ENCODE peak calls at places on chromosomes 1 and 21, in ten cellular contexts. O is lower leg skin; I is progenitor cell of endocrine pancreas; Z is cardiac fibroblast; N is CD8-positive, alpha-beta T cell; T is A549; X is mucosa of descending colon; L is breast epithelium; H is HepG2; M is lung. C is an unnamed sample.

GRCh38 chr1:231856894-231857293 is 230.3 kb downstream of the DISC1 start:
- DNase-seq in T (no peak), X (no peak), L (no peak), H (no peak), M (no peak), O (no peak), N (no peak), I (no peak), Z (no peak), C (peak)

GRCh38 chr21:44816761-44817505 is 929 bp downstream of the SUMO3 start:
- DNase-seq in H (no peak), M (no peak), X (peak), Z (no peak), I (no peak), L (no peak), T (no peak), N (no peak), O (no peak), C (no peak)

GRCh38 chr1:3315991-3316943 is 138.2 kb upstream of the ARHGEF16 start:
- DNase-seq in I (no peak), X (no peak), T (no peak), Z (no peak), M (no peak), N (no peak), L (no peak), H (peak), O (no peak), C (no peak)

GRCh38 chr1:47187226-47187925 is 2.5 kb downstream of the PDZK1IP1 start:
- DNase-seq in N (no peak), Z (no peak), T (no peak), I (no peak), X (no peak), L (no peak), H (no peak), M (peak), O (peak), C (peak)

GRCh38 chr1:222081859-222082258 is 340.0 kb upstream of the DUSP10 start:
- DNase-seq in L (no peak), N (no peak), Z (no peak), I (no peak), M (no peak), T (no peak), O (no peak), H (no peak), X (no peak), C (no peak)

GRCh38 chr1:234839663-234840062 is 229.7 kb upstream of the IRF2BP2 start:
- DNase-seq in M (no peak), X (no peak), N (no peak), O (peak), Z (no peak), L (no peak), T (no peak), H (peak), I (no peak), C (no peak)

GRCh38 chr1:149931212-149931805 is 3.7 kb upstream of the SF3B4 start:
- DNase-seq in O (peak), H (no peak), M (no peak), Z (peak), N (no peak), T (no peak), X (no peak), L (no peak), I (no peak), C (no peak)

GRCh38 chr1:82141393-82141792 is 340.7 kb downstream of the ADGRL2 start:
- DNase-seq in Z (no peak), I (no peak), M (no peak), N (no peak), L (no peak), T (no peak), X (no peak), O (no peak), H (no peak), C (no peak)

GRCh38 chr1:218488986-218489385 is 143.8 kb downstream of the TGFB2 start:
- DNase-seq in N (no peak), M (no peak), O (no peak), I (no peak), Z (peak), H (no peak), X (no peak), L (peak), T (peak), C (no peak)

GRCh38 chr1:239922778-239923522 is 168.7 kb upstream of the FMN2 start:
- DNase-seq in I (no peak), H (no peak), T (no peak), L (no peak), N (no peak), O (no peak), M (no peak), X (no peak), Z (no peak), C (no peak)

GRCh38 chr1:213986925-213987250 is 885 bp upstream of the PROX1 start:
- DNase-seq in H (no peak), M (no peak), I (no peak), T (no peak), L (no peak), X (no peak), N (no peak), Z (no peak), O (no peak), C (no peak)

GRCh38 chr1:225766967-225767413 is 10.6 kb upstream of the SRP9 start:
- DNase-seq in X (no peak), T (no peak), H (peak), I (no peak), L (peak), M (peak), Z (peak), O (peak), N (no peak), C (no peak)

GRCh38 chr1:232538224-232538942 is 91.5 kb downstream of the SIPA1L2 start:
- DNase-seq in T (peak), X (no peak), O (no peak), L (no peak), H (peak), N (no peak), Z (peak), M (no peak), I (no peak), C (no peak)

GRCh38 chr1:204947338-204947737 is 76.7 kb downstream of the NFASC start:
- DNase-seq in I (no peak), L (no peak), Z (no peak), M (no peak), O (no peak), N (no peak), X (no peak), H (no peak), T (no peak), C (no peak)

GRCh38 chr1:228647523-228648444 is 87.5 kb upstream of the RHOU start:
- DNase-seq in O (peak), T (peak), N (peak), X (peak), L (peak), I (peak), M (peak), Z (peak), H (peak), C (peak)

GRCh38 chr1:101025283-101025679 is 303 bp downstream of the DPH5 start:
- DNase-seq in L (no peak), X (peak), M (no peak), O (no peak), H (peak), N (peak), Z (no peak), I (no peak), T (no peak), C (peak)

GRCh38 chr1:10625076-10625475 is 150.3 kb downstream of the PEX14 start:
- DNase-seq in M (no peak), Z (no peak), N (no peak), I (no peak), H (no peak), T (no peak), X (no peak), O (peak), L (no peak), C (no peak)

GRCh38 chr1:17523487-17524029 is 15.9 kb upstream of the ARHGEF10L start:
- DNase-seq in T (no peak), X (no peak), L (no peak), O (no peak), I (no peak), Z (no peak), N (no peak), M (no peak), H (no peak), C (no peak)

GRCh38 chr1:95352767-95353166 is 118.8 kb downstream of the RWDD3 start:
- DNase-seq in O (no peak), N (no peak), Z (no peak), H (peak), M (peak), T (no peak), L (peak), I (no peak), X (peak), C (no peak)

GRCh38 chr1:176515310-176515709 is 52.3 kb downstream of the PAPPA2 start:
- DNase-seq in H (peak), X (no peak), N (no peak), L (peak), M (no peak), O (no peak), Z (peak), T (no peak), I (no peak), C (no peak)

GRCh38 chr1:151399890-151400235 is 490 bp downstream of the PSMB4 start:
- DNase-seq in X (peak), N (no peak), H (no peak), L (no peak), M (no peak), Z (peak), T (no peak), I (no peak), O (peak), C (no peak)

GRCh38 chr1:145720878-145721671 is 1.8 kb downstream of the CD160 start:
- DNase-seq in I (peak), T (peak), X (peak), L (peak), Z (peak), O (peak), H (peak), M (peak), N (peak), C (peak)

GRCh38 chr1:214511639-214511998 is 39.8 kb downstream of the PTPN14 start:
- DNase-seq in X (no peak), I (no peak), L (no peak), N (no peak), O (no peak), H (no peak), T (no peak), Z (no peak), M (no peak), C (no peak)

GRCh38 chr1:39287541-39287940 is 83.0 kb downstream of the MACF1 start:
- DNase-seq in O (no peak), X (no peak), I (no peak), M (no peak), T (no peak), N (no peak), Z (no peak), H (no peak), L (no peak), C (no peak)

GRCh38 chr1:204583909-204584632 is 67.9 kb downstream of the MDM4 start:
- DNase-seq in L (peak), T (no peak), Z (no peak), O (no peak), M (no peak), N (no peak), X (no peak), I (no peak), H (no peak), C (no peak)

GRCh38 chr1:100523038-100523649 is 14.8 kb upstream of the GPR88 start:
- DNase-seq in X (no peak), N (no peak), H (no peak), O (no peak), Z (peak), I (no peak), M (no peak), L (no peak), T (no peak), C (no peak)

GRCh38 chr1:155207578-155208405 is at the start of gene THBS3:
- DNase-seq in L (no peak), M (no peak), Z (no peak), H (no peak), N (no peak), T (no peak), X (peak), I (no peak), O (no peak), C (no peak)

GRCh38 chr21:44966135-44967081 is 26.6 kb downstream of the SLX9 start:
- DNase-seq in H (no peak), M (no peak), L (no peak), T (no peak), X (peak), Z (no peak), O (no peak), I (no peak), N (no peak), C (peak)

GRCh38 chr1:27117733-27118439 is 37.0 kb downstream of the SLC9A1 start:
- DNase-seq in I (no peak), M (no peak), X (no peak), L (peak), T (no peak), O (no peak), N (no peak), H (no peak), Z (peak), C (no peak)

GRCh38 chr1:21291184-21291583 is 921 bp upstream of the ECE1 start:
- DNase-seq in M (no peak), H (no peak), N (no peak), L (no peak), Z (no peak), T (no peak), X (no peak), O (no peak), I (no peak), C (no peak)

GRCh38 chr1:21287905-21288514 is 2.3 kb downstream of the ECE1 start:
- DNase-seq in O (no peak), Z (no peak), H (no peak), M (no peak), N (no peak), I (no peak), L (no peak), X (peak), T (no peak), C (no peak)

GRCh38 chr1:21289700-21290545 is at the start of gene ECE1:
- DNase-seq in N (peak), M (peak), I (peak), Z (no peak), X (peak), T (peak), L (no peak), O (peak), H (no peak), C (peak)

GRCh38 chr1:21290546-21290944 is 282 bp upstream of the ECE1 start:
- DNase-seq in I (no peak), X (no peak), N (peak), L (no peak), Z (no peak), M (no peak), T (peak), O (no peak), H (no peak), C (no peak)

GRCh38 chr1:21289127-21289526 is 1.1 kb downstream of the ECE1 start:
- DNase-seq in T (no peak), H (no peak), N (no peak), M (no peak), L (no peak), Z (no peak), I (no peak), X (no peak), O (no peak), C (no peak)
- TF ChIP-seq CTCF in T (no peak), H (no peak), N (no peak), M (no peak), L (no peak), Z (no peak), I (no peak), X (no peak), O (no peak), C (no peak)

DNA sequence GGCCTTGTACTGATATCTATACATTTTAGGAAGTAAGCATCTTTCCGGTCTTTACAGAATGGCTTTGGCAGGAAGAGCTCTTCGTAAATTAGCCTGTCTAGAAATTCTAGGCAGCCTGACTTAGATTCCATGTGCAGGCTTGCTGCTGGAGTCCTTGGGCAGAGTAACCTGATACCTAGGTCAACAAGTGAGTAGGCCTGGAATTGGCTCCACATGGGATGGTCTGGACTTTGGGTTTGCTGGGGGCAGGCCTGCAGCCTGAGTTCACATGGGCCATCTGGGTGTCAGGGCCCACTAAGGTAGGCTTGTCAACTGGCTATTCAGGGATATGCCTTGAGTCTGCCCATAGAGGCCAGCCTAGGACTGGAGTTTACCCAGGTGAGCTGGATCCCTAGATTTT is 59.6 kb upstream of the CYYR1 start:
- DNase-seq in O (no peak), M (no peak), N (no peak), H (no peak), L (no peak), X (no peak), Z (no peak), T (no peak), I (no peak), C (no peak)
- TF ChIP-seq CTCF in O (no peak), M (no peak), N (no peak), H (no peak), L (no peak), X (no peak), Z (no peak), T (no peak), I (no peak), C (no peak)

DNA sequence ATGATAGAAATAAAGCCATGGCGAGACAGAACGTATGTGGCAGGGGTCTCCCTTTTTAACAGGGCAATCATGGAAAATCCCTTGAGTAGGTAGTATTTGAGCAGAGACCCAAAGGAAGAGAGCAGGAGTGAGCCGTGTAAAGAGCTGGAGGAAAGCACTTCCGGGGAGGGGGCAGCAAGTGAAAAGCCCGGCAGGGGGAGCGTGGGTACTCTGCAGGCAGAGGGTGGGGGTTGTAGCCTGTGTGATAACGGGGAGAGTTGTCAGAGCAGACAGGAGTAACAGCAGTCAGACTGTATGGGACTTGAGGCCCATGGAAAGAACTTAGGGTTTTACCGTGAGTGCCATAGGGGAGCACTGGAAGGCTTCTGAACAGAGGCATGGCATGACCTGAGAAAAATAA is 51.1 kb upstream of the LDLRAP1 start:
- DNase-seq in O (no peak), N (no peak), X (no peak), H (no peak), T (no peak), I (no peak), Z (no peak), L (no peak), M (no peak), C (no peak)
- TF ChIP-seq CTCF in O (no peak), N (no peak), X (no peak), H (no peak), T (no peak), I (no peak), Z (no peak), L (no peak), M (no peak), C (no peak)

GRCh38 chr1:189220750-189221149 is 1256.9 kb downstream of the BRINP3 start:
- DNase-seq in L (no peak), X (no peak), M (no peak), O (no peak), I (no peak), Z (no peak), H (no peak), T (peak), N (no peak), C (no peak)
- TF ChIP-seq CTCF in L (no peak), X (no peak), M (no peak), O (no peak), I (peak), Z (no peak), H (no peak), T (peak), N (no peak), C (no peak)

DNA sequence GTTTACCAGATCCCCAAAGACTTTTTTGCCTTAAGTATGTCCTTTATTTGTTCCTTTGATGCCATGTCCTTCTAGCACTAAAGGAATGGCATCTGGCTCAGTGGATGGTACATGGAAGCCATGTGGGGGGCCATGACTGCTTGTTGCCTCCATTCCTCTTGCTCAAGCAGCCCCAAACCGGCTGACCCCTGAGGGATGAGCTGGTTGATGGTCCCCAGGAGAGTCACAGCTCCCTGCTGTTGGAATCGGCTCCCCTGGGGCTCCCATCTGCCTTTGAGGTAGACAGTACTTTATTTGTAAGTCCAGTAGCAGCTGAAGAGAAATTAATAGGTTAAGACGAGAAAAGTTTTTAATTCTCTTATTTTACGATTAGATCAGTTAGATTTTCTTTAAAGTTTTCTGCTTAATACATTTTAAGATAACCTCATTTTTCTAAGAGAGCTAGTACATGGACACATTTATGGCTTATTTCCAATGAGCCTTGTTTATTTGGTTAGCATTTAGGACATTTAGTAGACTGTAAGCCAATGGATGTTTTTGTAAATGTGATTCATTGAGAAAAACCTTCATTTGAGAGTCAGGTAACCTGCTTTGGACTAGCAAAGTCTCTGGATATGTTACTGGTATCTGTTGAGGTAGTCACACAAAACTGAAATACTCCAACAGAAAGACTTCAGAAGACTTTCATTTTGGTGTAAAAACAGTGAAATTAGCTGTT is 88.2 kb downstream of the CAMTA1 start:
- DNase-seq in L (no peak), I (no peak), T (no peak), N (no peak), Z (peak), H (no peak), M (no peak), O (no peak), X (no peak), C (no peak)
- TF ChIP-seq CTCF in L (no peak), I (no peak), T (no peak), N (no peak), Z (no peak), H (no peak), M (no peak), O (no peak), X (no peak), C (no peak)

DNA sequence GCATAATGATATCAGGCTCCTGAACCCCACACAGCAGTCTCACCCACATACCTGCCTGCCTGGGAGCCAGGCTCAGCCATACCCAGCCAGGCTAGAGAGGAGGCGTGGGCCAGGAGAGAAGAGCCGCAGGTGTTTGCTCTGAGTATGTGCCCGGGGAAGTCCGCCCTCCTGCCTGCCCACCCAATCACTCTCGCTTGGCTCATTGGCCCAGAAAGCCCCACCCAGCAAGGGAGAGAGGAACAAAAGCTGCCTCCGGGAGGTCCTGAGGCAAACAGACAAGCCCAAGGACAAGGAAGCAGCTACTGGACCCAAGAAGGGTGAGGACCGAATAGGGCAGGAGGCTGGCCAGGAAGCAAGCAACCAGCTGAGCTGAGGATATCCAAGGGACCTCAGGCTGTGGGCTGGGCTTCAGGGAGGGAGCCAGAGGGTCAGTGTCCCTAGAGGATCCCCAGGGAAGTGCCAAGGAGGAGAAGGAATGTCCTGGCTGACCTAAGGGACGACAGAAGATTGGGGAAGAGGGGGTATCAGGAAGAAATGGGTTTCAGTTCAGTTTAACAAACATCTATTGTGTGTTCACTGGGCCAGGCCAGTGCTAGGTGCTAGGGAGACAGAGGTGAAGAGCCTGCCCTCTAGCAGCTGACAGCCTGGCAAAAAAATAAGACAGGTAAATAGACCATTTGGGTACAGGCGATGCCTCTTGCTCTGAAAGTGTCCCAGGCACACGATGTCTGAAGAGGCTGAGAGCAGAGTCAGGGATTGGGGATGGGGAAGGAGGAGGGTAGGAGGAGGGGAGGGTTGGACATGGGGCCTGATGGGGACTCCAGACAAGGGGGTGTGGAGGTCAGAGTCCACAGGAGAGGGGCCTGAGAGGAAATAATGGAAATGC is at the start of gene GJB4:
- DNase-seq in N (no peak), M (no peak), I (no peak), O (no peak), X (peak), L (no peak), Z (no peak), T (peak), H (no peak), C (no peak)
- TF ChIP-seq CTCF in N (no peak), M (no peak), I (peak), O (no peak), X (no peak), L (no peak), Z (no peak), T (no peak), H (no peak), C (no peak)

C was measured in mesothelial cell of epicardium.